ENCODE peak calls at places on chromosomes 16 and 17, in six cellular contexts. V is activated CD4-positive, alpha-beta T cell treated with anti-CD3 and anti-CD28 coated beads for 4 hours; C is EL; A is fibroblast of pulmonary artery; E is CD8-positive, alpha-beta T cell; O is effector memory CD4-positive, alpha-beta T cell. L is an unnamed sample.

GRCh38 chr16:77689971-77690370 is 32.3 kb upstream of the NUDT7 start:
- DNase-seq in V (no peak), C (no peak), A (no peak), E (no peak), O (no peak), L (no peak)

GRCh38 chr16:57281791-57282190 is 2.7 kb downstream of the PLLP start:
- DNase-seq in V (no peak), C (no peak), A (no peak), E (no peak), O (no peak), L (no peak)

GRCh38 chr17:83192161-83192788 is 112.9 kb downstream of the METRNL start:
- DNase-seq in V (peak), C (peak), A (no peak), E (no peak), O (no peak), L (no peak)

GRCh38 chr16:53022374-53022773 is 30.3 kb downstream of the CHD9NB start:
- DNase-seq in V (no peak), C (peak), A (peak), E (no peak), O (no peak), L (no peak)

GRCh38 chr17:35900280-35900679 is 20.1 kb upstream of the CCL5 start:
- DNase-seq in V (no peak), C (no peak), A (no peak), E (no peak), O (no peak), L (no peak)

GRCh38 chr16:86748643-86749042 is 170.3 kb downstream of the FOXL1 start:
- DNase-seq in V (no peak), C (no peak), A (no peak), E (no peak), O (no peak), L (no peak)

GRCh38 chr16:17556276-17557052 is 85.7 kb upstream of the XYLT1 start:
- DNase-seq in V (no peak), C (peak), A (peak), E (no peak), O (no peak), L (no peak)

GRCh38 chr16:11392041-11392581 is 46.9 kb downstream of the RMI2 start:
- DNase-seq in V (no peak), C (no peak), A (no peak), E (no peak), O (no peak), L (no peak)

GRCh38 chr16:48067388-48067787 is 88.4 kb downstream of the ABCC12 start:
- DNase-seq in V (no peak), C (no peak), A (no peak), E (no peak), O (no peak), L (no peak)

GRCh38 chr16:25031132-25031440 is 15.9 kb upstream of the ARHGAP17 start:
- DNase-seq in V (no peak), C (no peak), A (no peak), E (no peak), O (no peak), L (no peak)

GRCh38 chr17:43701318-43701743 is 39.6 kb upstream of the MEOX1 start:
- DNase-seq in V (no peak), C (peak), A (peak), E (no peak), O (no peak), L (peak)

GRCh38 chr16:24758373-24758772 is 28.9 kb downstream of the TNRC6A start:
- DNase-seq in V (no peak), C (peak), A (no peak), E (no peak), O (no peak), L (no peak)

L was measured in stimulated activated CD4-positive, alpha-beta T cell treated with anti-CD3 and anti-CD28 coated beads, Interleukin-4, amount 100 ng/mL, for 4 hours.